ENCODE peak calls at places on chromosomes 12 and 14, in nine cellular contexts. Y, G, V, U, X, A, B, S and N are unnamed samples.
A peak's percentile ranks its signal among the peaks of the same experiment; 100 is the strongest.

GRCh38 chr14:68307769-68308168 is 485.1 kb downstream of the ZFP36L1 start:
- DNase-seq in Y (peak; percentile 63), G (no peak), V (no peak), U (no peak), X (no peak), A (no peak), B (no peak), S (peak; percentile 54), N (no peak)

GRCh38 chr12:69999561-69999960 is 174.5 kb downstream of the MYRFL start:
- DNase-seq in Y (no peak), G (no peak), V (no peak), U (no peak), X (no peak), A (no peak), B (no peak), S (no peak), N (no peak)

GRCh38 chr12:26264215-26264838 is 69.0 kb downstream of the SSPN start:
- DNase-seq in Y (no peak), G (no peak), V (no peak), U (no peak), X (no peak), A (no peak), B (no peak), S (no peak), N (no peak)

GRCh38 chr14:75030147-75030546 is 21.1 kb downstream of the MLH3 start:
- DNase-seq in Y (no peak), G (no peak), V (no peak), U (no peak), X (no peak), A (no peak), B (no peak), S (no peak), N (no peak)

GRCh38 chr14:106286697-106287290 is 760.4 kb downstream of the TMEM121 start:
- DNase-seq in Y (no peak), G (no peak), V (no peak), U (no peak), X (no peak), A (peak; percentile 18), B (no peak), S (no peak), N (no peak)

GRCh38 chr12:3980504-3981272 is 107.5 kb upstream of the PARP11 start:
- DNase-seq in Y (no peak), G (no peak), V (no peak), U (no peak), X (no peak), A (no peak), B (no peak), S (no peak), N (no peak)

GRCh38 chr12:96177013-96177412 is 17.2 kb upstream of the ELK3 start:
- DNase-seq in Y (no peak), G (no peak), V (no peak), U (peak; percentile 63), X (no peak), A (no peak), B (peak; percentile 35), S (peak; percentile 59), N (no peak)

GRCh38 chr14:70002589-70003240 is 123.5 kb downstream of the SMOC1 start:
- DNase-seq in Y (no peak), G (no peak), V (no peak), U (no peak), X (no peak), A (no peak), B (no peak), S (no peak), N (no peak)

GRCh38 chr12:124297389-124297788 is 2.5 kb downstream of the RFLNA start:
- DNase-seq in Y (no peak), G (no peak), V (no peak), U (no peak), X (no peak), A (no peak), B (no peak), S (no peak), N (no peak)

GRCh38 chr14:104301731-104302460 is 163.5 kb downstream of the KIF26A start:
- DNase-seq in Y (no peak), G (no peak), V (no peak), U (no peak), X (no peak), A (no peak), B (no peak), S (no peak), N (no peak)